ENCODE peak calls at places on chromosomes 7 and 10, in six cellular contexts. B is fibroblast of mammary gland, T is mammary epithelial cell, E is heart left ventricle, W is Panc1, I is psoas muscle. U is an unnamed sample.

GRCh38 chr10:120406380-120406779 is 50.6 kb upstream of the PLPP4 start:
- DNase-seq in B (no peak), T (no peak), E (no peak), W (no peak), I (no peak), U (no peak)

GRCh38 chr7:17898111-17898510 is 42.2 kb downstream of the SNX13 start:
- DNase-seq in B (no peak), T (no peak), E (no peak), W (no peak), I (no peak), U (no peak)

GRCh38 chr10:5076615-5077014 is 17.6 kb upstream of the AKR1C3 start:
- DNase-seq in B (peak), T (no peak), E (no peak), W (no peak), I (no peak), U (peak)

GRCh38 chr10:110634527-110635209 is 9.5 kb upstream of the RBM20 start:
- DNase-seq in B (no peak), T (no peak), E (peak), W (no peak), I (peak), U (no peak)

GRCh38 chr10:12020574-12020973 is 22.0 kb downstream of the UPF2 start:
- DNase-seq in B (no peak), T (no peak), E (no peak), W (no peak), I (no peak), U (no peak)

GRCh38 chr7:8823486-8823885 is 390.1 kb downstream of the NXPH1 start:
- DNase-seq in B (no peak), T (no peak), E (no peak), W (no peak), I (no peak), U (no peak)

GRCh38 chr10:109624939-109625338 is 298.4 kb downstream of the XPNPEP1 start:
- DNase-seq in B (no peak), T (no peak), E (no peak), W (no peak), I (no peak), U (no peak)

GRCh38 chr10:87842220-87842641 is 21.1 kb downstream of the KLLN start:
- DNase-seq in B (no peak), T (peak), E (no peak), W (peak), I (no peak), U (no peak)

GRCh38 chr10:107280293-107280692 is 115.8 kb upstream of the SORCS1 start:
- DNase-seq in B (no peak), T (no peak), E (no peak), W (no peak), I (no peak), U (no peak)

GRCh38 chr10:33334170-33334838 is at the start of gene NRP1:
- DNase-seq in B (no peak), T (no peak), E (peak), W (no peak), I (peak), U (no peak)

GRCh38 chr7:106285051-106285800 is 443 bp upstream of the NAMPT start:
- DNase-seq in B (peak), T (peak), E (peak), W (peak), I (peak), U (peak)

GRCh38 chr7:105589221-105590077 is 8.2 kb upstream of the EFCAB10 start:
- DNase-seq in B (peak), T (peak), E (peak), W (peak), I (peak), U (peak)

GRCh38 chr10:88017781-88018180 is 154.4 kb downstream of the PTEN start:
- DNase-seq in B (peak), T (no peak), E (no peak), W (no peak), I (no peak), U (no peak)

GRCh38 chr10:1896153-1896552 is 158.8 kb upstream of the ADARB2 start:
- DNase-seq in B (no peak), T (no peak), E (peak), W (no peak), I (no peak), U (no peak)

GRCh38 chr10:93390691-93391090 is 91.4 kb downstream of the MYOF start:
- DNase-seq in B (peak), T (no peak), E (no peak), W (no peak), I (no peak), U (peak)

GRCh38 chr10:29389493-29389892 is 100.6 kb downstream of the LYZL1 start:
- DNase-seq in B (no peak), T (no peak), E (no peak), W (no peak), I (no peak), U (no peak)

GRCh38 chr7:132420527-132420926 is 155.7 kb downstream of the PLXNA4 start:
- DNase-seq in B (peak), T (no peak), E (no peak), W (no peak), I (no peak), U (peak)

GRCh38 chr10:119429771-119430170 is 112.7 kb downstream of the RGS10 start:
- DNase-seq in B (no peak), T (no peak), E (no peak), W (no peak), I (peak), U (no peak)

GRCh38 chr7:85237721-85238120 is 50.9 kb upstream of the SEMA3D start:
- DNase-seq in B (peak), T (no peak), E (no peak), W (no peak), I (no peak), U (no peak)

GRCh38 chr7:157405501-157405900 is 68.7 kb downstream of the DNAJB6 start:
- DNase-seq in B (no peak), T (no peak), E (no peak), W (no peak), I (no peak), U (no peak)

GRCh38 chr10:29304259-29305030 is 15.6 kb downstream of the LYZL1 start:
- DNase-seq in B (peak), T (peak), E (peak), W (peak), I (no peak), U (peak)

GRCh38 chr10:120087109-120087508 is 194.6 kb downstream of the SEC23IP start:
- DNase-seq in B (no peak), T (no peak), E (no peak), W (no peak), I (no peak), U (no peak)

GRCh38 chr7:82805527-82805960 is 357.1 kb downstream of the PCLO start:
- DNase-seq in B (peak), T (peak), E (no peak), W (peak), I (no peak), U (peak)

GRCh38 chr7:143901360-143901709 is 641 bp downstream of the TCAF1 start:
- DNase-seq in B (peak), T (no peak), E (peak), W (no peak), I (peak), U (peak)

GRCh38 chr7:76262683-76263402 is 39.6 kb upstream of the HSPB1 start:
- DNase-seq in B (peak), T (peak), E (no peak), W (peak), I (no peak), U (peak)

GRCh38 chr7:37048674-37049073 is 324.4 kb upstream of the AOAH start:
- DNase-seq in B (no peak), T (no peak), E (no peak), W (no peak), I (no peak), U (no peak)

GRCh38 chr10:129765664-129766550 is 198.2 kb downstream of the EBF3 start:
- DNase-seq in B (no peak), T (no peak), E (no peak), W (no peak), I (no peak), U (no peak)

GRCh38 chr10:25125151-25125550 is 49.6 kb upstream of the GPR158 start:
- DNase-seq in B (no peak), T (no peak), E (no peak), W (no peak), I (no peak), U (no peak)

GRCh38 chr7:11737723-11738122 is 94.3 kb downstream of the THSD7A start:
- DNase-seq in B (peak), T (no peak), E (no peak), W (no peak), I (no peak), U (no peak)

GRCh38 chr7:156703773-156704482 is 63.4 kb downstream of the RNF32 start:
- DNase-seq in B (no peak), T (peak), E (no peak), W (no peak), I (no peak), U (no peak)

GRCh38 chr7:116438274-116438673 is 61.3 kb upstream of the CAV2 start:
- DNase-seq in B (peak), T (no peak), E (no peak), W (no peak), I (no peak), U (peak)

GRCh38 chr7:93575555-93576397 is 1.3 kb upstream of the CALCR start:
- DNase-seq in B (no peak), T (no peak), E (no peak), W (no peak), I (no peak), U (no peak)

GRCh38 chr7:138431517-138431916 is 28.5 kb upstream of the TRIM24 start:
- DNase-seq in B (no peak), T (peak), E (no peak), W (no peak), I (no peak), U (no peak)

GRCh38 chr7:134932707-134933370 is 53.5 kb upstream of the AGBL3 start:
- DNase-seq in B (peak), T (no peak), E (peak), W (no peak), I (no peak), U (peak)

GRCh38 chr10:58731276-58731675 is 218.6 kb downstream of the BICC1 start:
- DNase-seq in B (no peak), T (no peak), E (no peak), W (no peak), I (no peak), U (no peak)

GRCh38 chr10:58733436-58733835 is 220.8 kb downstream of the BICC1 start:
- DNase-seq in B (no peak), T (no peak), E (no peak), W (no peak), I (no peak), U (no peak)

GRCh38 chr10:58735087-58735486 is 222.4 kb downstream of the BICC1 start:
- DNase-seq in B (no peak), T (no peak), E (no peak), W (no peak), I (no peak), U (no peak)

GRCh38 chr10:58734116-58734515 is 221.4 kb downstream of the BICC1 start:
- DNase-seq in B (peak), T (no peak), E (no peak), W (no peak), I (no peak), U (peak)
- TF ChIP-seq CTCF in B (peak), T (no peak), E (no peak), W (no peak), I (no peak), U (no peak)

DNA sequence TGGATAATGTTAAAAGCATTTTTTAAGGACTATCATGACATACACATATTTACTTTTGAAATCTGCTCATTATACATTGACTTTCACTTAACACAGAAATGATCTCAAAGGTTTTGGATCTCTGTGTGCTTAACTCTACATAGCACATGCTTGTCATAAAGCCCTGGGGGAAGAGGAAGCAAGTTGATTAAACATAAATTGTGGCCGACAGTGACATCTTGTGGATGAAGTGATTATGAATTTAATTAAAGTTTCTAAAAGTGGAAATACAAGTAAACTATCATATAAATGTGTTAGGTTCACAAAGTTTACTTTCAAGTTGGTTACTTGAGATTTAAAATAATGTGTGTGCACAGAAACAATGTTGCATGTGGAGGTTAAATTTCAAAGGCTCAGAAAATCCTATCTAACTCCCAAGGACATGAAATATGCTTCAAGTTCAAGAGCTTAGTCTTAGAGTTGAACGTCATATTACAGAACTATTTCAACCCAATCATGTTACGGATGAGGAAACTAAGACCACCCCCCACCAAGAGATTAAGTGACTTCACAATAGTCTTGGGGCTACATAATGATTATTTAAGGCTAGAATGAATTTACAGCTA is 1247.8 kb downstream of the GATA3 start:
- DNase-seq in B (peak), T (peak), E (no peak), W (peak), I (no peak), U (peak)
- TF ChIP-seq CTCF in B (peak), T (peak), E (peak), W (peak), I (peak), U (peak)

GRCh38 chr10:125694874-125695273 is 11.9 kb upstream of the TEX36 start:
- DNase-seq in B (peak), T (peak), E (no peak), W (no peak), I (no peak), U (peak)

GRCh38 chr10:125692932-125693847 is 10.2 kb upstream of the TEX36 start:
- DNase-seq in B (peak), T (peak), E (no peak), W (no peak), I (no peak), U (peak)

GRCh38 chr10:125699562-125700143 is 16.7 kb upstream of the TEX36 start:
- DNase-seq in B (no peak), T (no peak), E (no peak), W (no peak), I (no peak), U (no peak)

GRCh38 chr10:125700355-125700911 is 17.5 kb upstream of the TEX36 start:
- DNase-seq in B (peak), T (no peak), E (no peak), W (no peak), I (no peak), U (peak)

DNA sequence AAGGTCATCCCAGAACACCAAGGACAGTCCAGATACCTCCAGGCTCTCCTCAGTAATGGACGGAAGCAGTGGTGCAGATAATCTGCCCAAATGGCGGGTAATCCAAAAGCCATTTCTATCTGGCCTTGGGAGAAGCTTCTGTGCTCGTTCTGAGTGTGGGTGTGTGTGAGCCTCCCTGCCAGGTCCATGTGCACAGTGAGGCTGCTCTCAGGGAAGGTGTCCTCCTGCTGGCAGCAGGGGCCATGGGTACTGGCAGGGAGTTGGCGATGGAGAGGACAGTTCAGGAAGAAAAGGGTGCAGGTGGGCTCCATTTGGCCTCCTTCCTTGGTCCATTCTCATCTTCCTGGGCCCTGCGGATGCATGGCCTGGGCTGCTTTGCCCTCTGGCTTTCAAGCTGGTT is 15.6 kb upstream of the TEX36 start:
- DNase-seq in B (no peak), T (no peak), E (no peak), W (no peak), I (no peak), U (no peak)
- TF ChIP-seq CTCF in B (no peak), T (no peak), E (no peak), W (no peak), I (no peak), U (no peak)

GRCh38 chr7:57308631-57309408 is 141.2 kb upstream of the ZNF716 start:
- DNase-seq in B (no peak), T (no peak), E (no peak), W (no peak), I (no peak), U (no peak)

GRCh38 chr7:57300747-57301146 is 149.2 kb upstream of the ZNF716 start:
- DNase-seq in B (no peak), T (no peak), E (no peak), W (no peak), I (no peak), U (no peak)

GRCh38 chr7:57305192-57305748 is 144.7 kb upstream of the ZNF716 start:
- DNase-seq in B (no peak), T (no peak), E (no peak), W (no peak), I (no peak), U (no peak)
- TF ChIP-seq CTCF in B (no peak), T (no peak), E (peak), W (peak), I (peak), U (no peak)

GRCh38 chr7:44108768-44109750 is 4.9 kb downstream of the AEBP1 start:
- DNase-seq in B (no peak), T (no peak), E (no peak), W (no peak), I (peak), U (no peak)
- TF ChIP-seq CTCF in B (no peak), T (no peak), E (no peak), W (no peak), I (no peak), U (no peak)

GRCh38 chr10:51876979-51877378 is 177.6 kb upstream of the CSTF2T start:
- DNase-seq in B (no peak), T (no peak), E (no peak), W (no peak), I (no peak), U (no peak)
- TF ChIP-seq CTCF in B (no peak), T (no peak), E (no peak), W (no peak), I (no peak), U (no peak)

GRCh38 chr10:132457328-132458070 is 60.5 kb downstream of the PWWP2B start:
- DNase-seq in B (no peak), T (no peak), E (no peak), W (no peak), I (peak), U (no peak)
- TF ChIP-seq CTCF in B (peak), T (peak), E (no peak), W (no peak), I (no peak), U (no peak)

DNA sequence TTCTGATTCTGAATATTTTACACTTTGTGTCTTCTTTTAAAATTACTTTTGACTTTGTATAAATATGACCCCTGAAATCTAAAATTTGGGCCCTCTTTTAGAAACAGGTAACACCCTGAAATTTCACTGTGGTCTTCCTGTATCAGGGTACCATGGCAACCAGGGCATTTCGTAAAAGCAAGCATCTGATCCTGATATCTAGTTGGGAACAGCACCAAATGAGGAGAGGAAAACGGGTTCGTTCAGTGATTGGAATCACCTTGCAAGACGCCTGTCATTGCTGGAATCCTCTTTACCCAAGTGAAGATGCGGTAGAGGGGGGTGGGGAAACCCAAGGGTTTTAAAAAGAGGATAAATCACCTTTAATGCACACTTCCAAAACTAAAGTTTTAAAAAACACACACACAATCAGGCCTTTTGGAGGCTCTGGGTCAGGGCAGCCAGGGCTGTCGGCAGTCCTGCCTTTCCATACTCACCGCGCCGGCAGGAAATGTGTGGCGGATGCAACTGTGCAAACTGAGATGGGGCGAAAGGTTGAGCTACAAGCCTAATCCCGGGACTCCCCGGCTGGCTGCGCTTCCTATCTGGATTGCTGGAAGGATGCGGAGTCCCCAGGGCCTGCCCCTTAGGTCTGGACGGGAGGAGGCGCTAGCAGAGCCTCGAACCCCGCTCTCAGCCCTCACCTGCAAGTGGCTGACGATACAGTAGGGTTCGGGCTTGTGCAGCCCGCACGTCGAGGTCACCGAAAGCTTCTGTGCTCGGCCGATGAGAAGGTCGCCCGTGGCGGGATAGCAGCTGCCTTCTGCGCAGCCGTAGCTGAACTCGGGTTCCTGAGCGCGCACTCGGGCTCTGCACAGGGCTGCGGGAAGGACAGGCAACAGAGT is 1.8 kb downstream of the LAMB1 start:
- DNase-seq in B (peak), T (peak), E (peak), W (no peak), I (peak), U (peak)
- TF ChIP-seq CTCF in B (peak), T (no peak), E (peak), W (peak), I (no peak), U (no peak)

DNA sequence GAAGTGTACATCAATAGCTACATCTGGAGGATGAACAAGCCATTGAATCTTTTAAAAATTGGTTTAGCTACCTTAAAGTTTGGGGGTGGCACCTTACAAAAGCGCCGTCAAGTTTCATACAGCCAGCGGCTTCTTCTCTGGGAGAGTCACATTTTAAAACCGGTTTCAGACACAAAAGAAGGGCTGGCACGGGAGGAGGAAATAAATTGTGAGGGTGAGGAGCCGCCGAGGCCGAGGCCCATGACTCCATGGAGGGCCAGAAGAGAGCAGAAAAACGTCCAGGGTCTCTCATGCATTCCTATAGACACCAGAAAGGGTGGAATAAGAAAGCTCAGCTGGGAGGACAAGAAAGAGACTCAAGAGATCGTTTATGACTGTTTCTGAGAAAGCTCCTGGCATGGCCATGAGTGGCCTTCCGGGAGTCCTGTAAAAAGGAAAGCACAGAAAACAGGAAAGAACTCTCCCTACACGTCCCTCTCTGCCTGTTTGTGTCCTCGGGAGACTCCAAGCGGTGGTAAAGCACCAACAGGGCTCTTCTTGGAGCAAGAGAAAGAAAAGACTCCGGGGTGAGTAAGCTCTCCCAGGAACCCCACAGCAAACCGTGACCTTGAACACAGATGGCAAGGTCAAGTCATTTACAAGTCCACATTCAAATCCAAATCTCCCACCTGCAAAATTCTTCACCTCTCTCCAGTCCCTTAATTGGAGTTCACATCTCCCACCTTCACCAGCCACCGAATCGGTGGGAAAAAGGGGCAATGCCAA is 1.8 kb downstream of the FRAT2 start:
- DNase-seq in B (peak), T (peak), E (peak), W (peak), I (peak), U (peak)
- TF ChIP-seq CTCF in B (peak), T (peak), E (no peak), W (peak), I (peak), U (peak)

GRCh38 chr7:101156277-101156676 is 2.0 kb downstream of the AP1S1 start:
- DNase-seq in B (no peak), T (no peak), E (no peak), W (no peak), I (no peak), U (no peak)
- TF ChIP-seq CTCF in B (peak), T (peak), E (no peak), W (no peak), I (no peak), U (peak)